ENCODE peak calls at places on chromosomes 5 and 9, in five cellular contexts. R is SK-N-SH, T is OCI-LY7, L is hepatocyte, H is endothelial cell of umbilical vein. G is an unnamed sample. For H3K79me2, the result is how much of the 10 kb centered on the place peaks cover.

GRCh38 chr9:109256381-109256780 is 64.5 kb downstream of the EPB41L4B start:
- DNase-seq in L (no peak), R (no peak), T (no peak), H (no peak), G (no peak)

GRCh38 chr5:135174315-135175096 is 140.5 kb upstream of the PITX1 start:
- DNase-seq in H (no peak), T (no peak), L (no peak), R (no peak), G (peak)

GRCh38 chr5:168747987-168748777 is 169.0 kb upstream of the PANK3 start:
- DNase-seq in R (peak), H (no peak), L (peak), T (peak), G (peak)

GRCh38 chr5:36870399-36871040 is 6.0 kb upstream of the NIPBL start:
- DNase-seq in R (peak), T (peak), L (peak), H (peak), G (peak)

GRCh38 chr5:97628011-97628410 is 445.0 kb upstream of the RIOK2 start:
- DNase-seq in L (no peak), T (no peak), H (no peak), R (no peak), G (no peak)

GRCh38 chr9:88535932-88536324 is 950 bp downstream of the NXNL2 start:
- DNase-seq in T (no peak), L (no peak), H (no peak), R (no peak), G (no peak)

GRCh38 chr9:129026442-129027223 is 1.5 kb downstream of the SH3GLB2 start:
- DNase-seq in H (no peak), L (peak), T (peak), R (peak), G (no peak)

GRCh38 chr5:112123060-112123459 is 296.0 kb downstream of the EPB41L4A start:
- DNase-seq in T (no peak), R (no peak), H (no peak), L (no peak), G (no peak)

GRCh38 chr5:1470762-1471211 is 25.5 kb upstream of the SLC6A3 start:
- DNase-seq in L (no peak), R (no peak), T (no peak), H (no peak), G (no peak)

GRCh38 chr9:130710822-130711352 is 17.3 kb downstream of the EXOSC2 start:
- DNase-seq in R (no peak), H (no peak), L (no peak), T (no peak), G (no peak)

GRCh38 chr5:37951946-37952721 is 112.3 kb upstream of the GDNF start:
- DNase-seq in R (no peak), L (no peak), T (no peak), H (no peak), G (no peak)

GRCh38 chr5:95284512-95285405 is at the start of gene MCTP1:
- DNase-seq in H (peak), R (peak), L (peak), T (no peak), G (no peak)

GRCh38 chr5:142779163-142779562 is 9.0 kb downstream of the ARHGAP26 start:
- DNase-seq in L (no peak), R (peak), T (no peak), H (peak), G (no peak)

GRCh38 chr5:126369995-126370731 is 53.0 kb upstream of the GRAMD2B start:
- DNase-seq in T (no peak), R (peak), L (peak), H (no peak), G (no peak)

GRCh38 chr9:82560457-82560904 is 502.5 kb downstream of the RASEF start:
- DNase-seq in H (no peak), R (no peak), T (no peak), L (peak), G (no peak)

GRCh38 chr5:174364676-174365075 is 319.2 kb downstream of the NSG2 start:
- DNase-seq in L (no peak), R (no peak), T (no peak), H (no peak), G (no peak)

GRCh38 chr9:82991684-82992083 is 71.3 kb downstream of the RASEF start:
- DNase-seq in R (peak), L (peak), T (no peak), H (no peak), G (no peak)

GRCh38 chr9:108511200-108511756 is 344.5 kb downstream of the ACTL7B start:
- DNase-seq in R (no peak), H (no peak), L (no peak), T (no peak), G (no peak)

GRCh38 chr5:76325876-76326491 is 77.1 kb upstream of the IQGAP2 start:
- DNase-seq in T (peak), R (no peak), H (no peak), L (no peak), G (no peak)

GRCh38 chr9:104927216-104927911 is 591 bp downstream of the ABCA1 start:
- DNase-seq in H (peak), L (peak), R (peak), T (peak), G (peak)

GRCh38 chr5:74240783-74241750 is 399.5 kb downstream of the ENC1 start:
- DNase-seq in H (no peak), T (no peak), R (no peak), L (peak), G (no peak)

GRCh38 chr5:179254638-179255271 is 90.5 kb downstream of the ADAMTS2 start:
- DNase-seq in R (no peak), L (no peak), H (no peak), T (no peak), G (no peak)

GRCh38 chr5:67196537-67197059 is at the start of gene CD180:
- DNase-seq in T (peak), R (no peak), H (no peak), L (no peak), G (peak)

GRCh38 chr9:21904371-21904770 is 89.8 kb downstream of the CDKN2A start:
- DNase-seq in T (no peak), H (peak), R (no peak), L (no peak), G (no peak)

GRCh38 chr5:84303315-84303714 is 81.4 kb downstream of the EDIL3 start:
- DNase-seq in L (no peak), R (no peak), T (no peak), H (peak), G (no peak)

GRCh38 chr5:150057996-150058395 is 28.4 kb downstream of the CSF1R start:
- DNase-seq in R (peak), L (no peak), T (no peak), H (no peak), G (no peak)

GRCh38 chr5:16992006-16992405 is 55.9 kb upstream of the MYO10 start:
- DNase-seq in H (peak), T (no peak), L (no peak), R (no peak), G (no peak)

GRCh38 chr5:9337908-9338307 is 208.0 kb downstream of the SEMA5A start:
- DNase-seq in R (no peak), L (peak), H (peak), T (no peak), G (no peak)

GRCh38 chr5:136458481-136458880 is 93.1 kb upstream of the TRPC7 start:
- DNase-seq in T (no peak), R (no peak), H (no peak), L (peak), G (no peak)

GRCh38 chr9:81538929-81539716 is 150.2 kb downstream of the TLE1 start:
- DNase-seq in T (no peak), H (no peak), R (no peak), L (peak), G (no peak)

GRCh38 chr9:2691626-2692025 is 25.7 kb upstream of the KCNV2 start:
- DNase-seq in R (no peak), L (no peak), H (peak), T (no peak), G (no peak)

GRCh38 chr5:139676406-139676805 is 28.3 kb downstream of the CXXC5 start:
- DNase-seq in H (no peak), L (no peak), R (no peak), T (no peak), G (no peak)

GRCh38 chr5:139675825-139676224 is 27.7 kb downstream of the CXXC5 start:
- DNase-seq in T (no peak), H (no peak), R (no peak), L (no peak), G (no peak)

GRCh38 chr5:139677404-139678282 is 29.5 kb downstream of the CXXC5 start:
- DNase-seq in T (no peak), L (no peak), R (peak), H (no peak), G (no peak)

GRCh38 chr5:139676951-139677367 is 28.8 kb downstream of the CXXC5 start:
- DNase-seq in L (no peak), R (peak), T (no peak), H (no peak), G (no peak)

GRCh38 chr5:139675213-139675612 is 27.1 kb downstream of the CXXC5 start:
- DNase-seq in T (no peak), L (no peak), H (no peak), R (no peak), G (no peak)
- H3K79me2 ChIP-seq in T (half or more), L (half or more), H (under half), R (half or more), G (under half)

GRCh38 chr9:113611461-113612215 is 148.1 kb downstream of the RGS3 start:
- DNase-seq in H (no peak), R (no peak), T (no peak), L (no peak), G (no peak)

GRCh38 chr9:113608082-113608685 is 144.7 kb downstream of the RGS3 start:
- DNase-seq in H (no peak), T (no peak), R (no peak), L (no peak), G (no peak)

GRCh38 chr9:113612216-113612747 is 148.8 kb downstream of the RGS3 start:
- DNase-seq in T (no peak), H (no peak), L (no peak), R (no peak), G (no peak)

GRCh38 chr9:113612828-113613227 is 149.3 kb downstream of the RGS3 start:
- DNase-seq in T (no peak), R (no peak), L (no peak), H (no peak), G (no peak)

GRCh38 chr9:113609562-113610318 is 146.2 kb downstream of the RGS3 start:
- DNase-seq in H (peak), L (peak), R (peak), T (no peak), G (no peak)
- H3K27ac ChIP-seq in H (peak), L (peak), R (no peak), T (no peak), G (no peak)

GRCh38 chr5:5736007-5736406 is 313.5 kb downstream of the ICE1 start:
- DNase-seq in H (no peak), R (no peak), L (no peak), T (no peak), G (no peak)
- H3K4me2 ChIP-seq in H (no peak), R (no peak), L (no peak), T (peak), G (no peak)

GRCh38 chr5:65984098-65984885 is 57.9 kb downstream of the ERBIN start:
- DNase-seq in H (no peak), T (no peak), L (no peak), R (no peak), G (no peak)

GRCh38 chr5:65986796-65987195 is 60.4 kb downstream of the ERBIN start:
- DNase-seq in T (no peak), H (no peak), R (no peak), L (no peak), G (no peak)

GRCh38 chr5:65986050-65986451 is 59.7 kb downstream of the ERBIN start:
- DNase-seq in L (no peak), H (peak), R (no peak), T (no peak), G (no peak)

GRCh38 chr5:65989115-65989514 is 62.7 kb downstream of the ERBIN start:
- DNase-seq in L (no peak), R (no peak), H (no peak), T (no peak), G (no peak)

DNA sequence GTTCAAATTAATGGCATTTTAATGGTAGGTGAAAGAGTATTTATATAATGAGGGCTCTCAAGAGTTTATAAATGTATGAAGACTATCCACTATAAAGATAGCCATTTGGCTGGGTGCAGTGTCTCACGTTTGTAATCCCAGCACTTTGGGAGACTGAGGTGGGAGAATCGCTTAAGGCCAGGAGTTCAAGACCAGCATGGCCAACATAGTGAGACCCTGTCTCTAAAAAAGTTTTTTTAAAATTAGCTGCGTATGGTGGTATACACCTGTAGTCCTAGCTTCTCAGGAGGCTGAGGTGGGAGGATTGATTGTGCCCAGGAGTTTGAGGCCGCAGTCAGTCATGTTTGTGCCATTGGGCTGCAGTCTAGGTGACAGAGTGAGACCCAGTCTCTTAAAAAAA is 61.6 kb downstream of the ERBIN start:
- DNase-seq in T (no peak), L (no peak), R (no peak), H (no peak), G (no peak)
- H3K79me2 ChIP-seq in T (half or more), L (half or more), R (half or more), H (under half), G (half or more)

G was measured in Karpas-422.